ENCODE peak calls at places on chromosomes 5 and 9, in five cellular contexts. N is GM13976; O is stimulated activated naive CD8-positive, alpha-beta T cell treated with anti-CD3 and anti-CD28 coated beads, Interleukin-15, amount 100 ng/mL, for 72 hours; Z is RPMI7951; X is mucosa of descending colon. U is an unnamed sample.

GRCh38 chr5:67299317-67299716 is 102.7 kb upstream of the CD180 start:
- DNase-seq in N (no peak), O (no peak), Z (peak), X (no peak), U (no peak)

GRCh38 chr5:147539053-147539452 is 29.2 kb upstream of the DPYSL3 start:
- DNase-seq in N (no peak), O (no peak), Z (peak), X (no peak), U (no peak)

GRCh38 chr5:145483211-145483610 is 351.9 kb downstream of the PRELID2 start:
- DNase-seq in N (no peak), O (no peak), Z (peak), X (no peak), U (no peak)

GRCh38 chr5:147855774-147856069 is 22.8 kb upstream of the SCGB3A2 start:
- DNase-seq in N (no peak), O (no peak), Z (no peak), X (no peak), U (no peak)

GRCh38 chr5:30040483-30041116 is 1152.9 kb upstream of the CDH6 start:
- DNase-seq in N (peak), O (peak), Z (peak), X (no peak), U (no peak)

GRCh38 chr5:9380108-9380507 is 165.8 kb downstream of the SEMA5A start:
- DNase-seq in N (no peak), O (no peak), Z (no peak), X (no peak), U (no peak)

GRCh38 chr5:134114886-134115805 is 665 bp downstream of the TCF7 start:
- DNase-seq in N (peak), O (peak), Z (no peak), X (peak), U (peak)

GRCh38 chr5:171961117-171961516 is 45.3 kb downstream of the FBXW11 start:
- DNase-seq in N (peak), O (peak), Z (no peak), X (no peak), U (no peak)

GRCh38 chr5:94080390-94080789 is 339.0 kb upstream of the POU5F2 start:
- DNase-seq in N (no peak), O (no peak), Z (no peak), X (no peak), U (no peak)

GRCh38 chr9:110923601-110924000 is 114.7 kb downstream of the LPAR1 start:
- DNase-seq in N (no peak), O (no peak), Z (peak), X (no peak), U (no peak)

GRCh38 chr9:38066907-38067610 is 2.0 kb downstream of the SHB start:
- DNase-seq in N (no peak), O (no peak), Z (no peak), X (peak), U (peak)

GRCh38 chr9:18739127-18739526 is 265.2 kb downstream of the ADAMTSL1 start:
- DNase-seq in N (no peak), O (no peak), Z (no peak), X (no peak), U (no peak)

GRCh38 chr5:72633649-72634048 is 126.4 kb upstream of the ZNF366 start:
- DNase-seq in N (no peak), O (no peak), Z (peak), X (no peak), U (no peak)

GRCh38 chr9:100515578-100516494 is 42.9 kb downstream of the TMEFF1 start:
- DNase-seq in N (no peak), O (no peak), Z (no peak), X (no peak), U (no peak)

GRCh38 chr9:117273612-117274011 is 141.2 kb downstream of the ASTN2 start:
- DNase-seq in N (no peak), O (no peak), Z (no peak), X (no peak), U (no peak)

GRCh38 chr5:32076699-32077695 is 97.1 kb downstream of the GOLPH3 start:
- DNase-seq in N (peak), O (no peak), Z (peak), X (no peak), U (peak)

U was measured in left colon.